ENCODE peak calls at places on chromosomes 3 and 15, in five cellular contexts. D is A549, B is H1, Z is K562, G is IMR-90. P is an unnamed sample.

GRCh38 chr3:134904333-134904771 is 109.3 kb downstream of the EPHB1 start:
- DNase-seq in D (no peak), B (no peak), Z (no peak), G (no peak), P (no peak)

GRCh38 chr15:52698514-52698913 is 19.3 kb upstream of the ATOSA start:
- DNase-seq in D (no peak), B (no peak), Z (no peak), G (peak), P (no peak)

GRCh38 chr15:49282366-49282765 is 112.3 kb downstream of the GALK2 start:
- DNase-seq in D (no peak), B (no peak), Z (no peak), G (peak), P (no peak)

GRCh38 chr3:56125358-56126005 is 342.8 kb downstream of the ERC2 start:
- DNase-seq in D (peak), B (no peak), Z (no peak), G (peak), P (no peak)

GRCh38 chr3:114227076-114227475 is 10.3 kb downstream of the ZNF80 start:
- DNase-seq in D (no peak), B (no peak), Z (no peak), G (no peak), P (no peak)

GRCh38 chr3:186268616-186269448 is 93.2 kb downstream of the DGKG start:
- DNase-seq in D (peak), B (no peak), Z (peak), G (peak), P (peak)

GRCh38 chr15:69414702-69415161 is 583 bp downstream of the KIF23 start:
- DNase-seq in D (peak), B (no peak), Z (peak), G (peak), P (peak)

GRCh38 chr3:153026026-153026425 is 136.0 kb upstream of the RAP2B start:
- DNase-seq in D (peak), B (no peak), Z (peak), G (peak), P (no peak)

GRCh38 chr15:58665676-58666075 is 83.8 kb downstream of the ADAM10 start:
- DNase-seq in D (no peak), B (no peak), Z (no peak), G (no peak), P (no peak)

GRCh38 chr15:79656151-79656797 is 224.1 kb downstream of the MINAR1 start:
- DNase-seq in D (no peak), B (no peak), Z (no peak), G (no peak), P (no peak)
- TF ChIP-seq USF2 in D (no peak), B (no peak), Z (no peak), G (no peak), P (no peak)

DNA sequence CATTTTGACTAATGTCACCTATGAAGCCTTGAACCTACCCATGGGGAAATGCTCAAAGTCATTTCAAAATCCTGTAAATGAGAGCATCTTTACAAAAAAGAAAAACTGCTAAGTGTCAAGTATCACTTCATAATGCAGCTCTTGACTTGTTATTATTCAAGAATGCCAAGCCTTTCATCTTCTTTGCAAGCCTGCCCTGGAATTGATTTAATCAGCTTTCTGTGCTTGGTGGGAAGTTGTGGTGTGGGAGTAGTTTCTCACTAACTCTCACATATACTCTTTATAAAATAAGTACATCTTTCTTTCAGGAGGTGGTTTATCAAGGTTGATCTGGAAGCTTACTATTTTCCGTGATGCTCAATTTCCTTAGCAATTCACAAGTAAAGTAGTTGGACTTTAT is 43.6 kb downstream of the RYR3 start:
- DNase-seq in D (no peak), B (no peak), Z (no peak), G (no peak), P (no peak)
- TF ChIP-seq USF2 in D (no peak), B (no peak), Z (no peak), G (no peak), P (no peak)

DNA sequence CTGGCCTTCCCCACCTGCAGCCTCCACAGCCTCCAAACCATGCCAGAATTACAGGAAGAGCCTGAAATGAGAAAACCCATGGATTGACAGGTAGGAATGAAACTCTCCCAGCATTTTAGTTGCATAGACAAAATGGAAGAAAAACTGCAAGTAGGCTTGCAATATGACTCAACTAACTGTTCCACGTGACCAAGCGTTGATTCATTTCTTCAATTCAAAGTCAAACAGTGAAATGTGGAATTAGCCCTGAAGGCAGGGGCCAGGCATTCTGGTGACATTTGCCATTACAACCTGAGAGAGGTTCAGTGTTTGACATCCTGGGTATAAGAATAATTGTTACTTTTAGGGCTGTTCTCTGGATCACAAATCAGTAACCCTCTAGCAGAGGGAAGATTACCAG is 676.5 kb upstream of the CFAP20DC start:
- DNase-seq in D (no peak), B (no peak), Z (no peak), G (no peak), P (no peak)
- TF ChIP-seq USF2 in D (no peak), B (no peak), Z (no peak), G (no peak), P (no peak)

GRCh38 chr3:71206305-71206704 is 377.2 kb downstream of the FOXP1 start:
- DNase-seq in D (no peak), B (no peak), Z (no peak), G (no peak), P (no peak)

GRCh38 chr3:71208273-71209095 is 375.0 kb downstream of the FOXP1 start:
- DNase-seq in D (peak), B (no peak), Z (peak), G (peak), P (no peak)

GRCh38 chr3:71207632-71208031 is 375.9 kb downstream of the FOXP1 start:
- DNase-seq in D (no peak), B (no peak), Z (no peak), G (no peak), P (no peak)

GRCh38 chr3:71203727-71204488 is 379.6 kb downstream of the FOXP1 start:
- DNase-seq in D (no peak), B (no peak), Z (no peak), G (no peak), P (no peak)

DNA sequence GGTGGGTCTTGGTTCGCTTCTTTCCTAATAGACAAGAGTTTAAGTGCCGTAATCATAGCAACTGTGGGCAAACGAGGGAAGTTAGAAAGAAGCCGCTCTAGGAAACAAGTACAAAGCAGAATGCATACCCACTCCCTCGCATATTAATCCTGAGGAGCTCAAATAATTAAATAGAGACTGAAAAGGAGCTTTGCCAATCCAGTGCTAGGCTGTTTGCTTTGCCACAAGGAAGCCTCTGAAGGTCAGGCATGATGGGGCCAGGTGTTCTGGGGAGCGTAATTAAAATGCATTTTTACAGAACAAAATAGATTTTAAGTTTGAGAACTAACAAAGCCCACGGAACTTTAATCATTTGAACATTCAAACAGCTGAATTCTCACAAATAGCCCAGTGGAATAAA is 376.7 kb downstream of the FOXP1 start:
- DNase-seq in D (no peak), B (no peak), Z (no peak), G (no peak), P (no peak)
- TF ChIP-seq USF2 in D (no peak), B (no peak), Z (no peak), G (no peak), P (no peak)

DNA sequence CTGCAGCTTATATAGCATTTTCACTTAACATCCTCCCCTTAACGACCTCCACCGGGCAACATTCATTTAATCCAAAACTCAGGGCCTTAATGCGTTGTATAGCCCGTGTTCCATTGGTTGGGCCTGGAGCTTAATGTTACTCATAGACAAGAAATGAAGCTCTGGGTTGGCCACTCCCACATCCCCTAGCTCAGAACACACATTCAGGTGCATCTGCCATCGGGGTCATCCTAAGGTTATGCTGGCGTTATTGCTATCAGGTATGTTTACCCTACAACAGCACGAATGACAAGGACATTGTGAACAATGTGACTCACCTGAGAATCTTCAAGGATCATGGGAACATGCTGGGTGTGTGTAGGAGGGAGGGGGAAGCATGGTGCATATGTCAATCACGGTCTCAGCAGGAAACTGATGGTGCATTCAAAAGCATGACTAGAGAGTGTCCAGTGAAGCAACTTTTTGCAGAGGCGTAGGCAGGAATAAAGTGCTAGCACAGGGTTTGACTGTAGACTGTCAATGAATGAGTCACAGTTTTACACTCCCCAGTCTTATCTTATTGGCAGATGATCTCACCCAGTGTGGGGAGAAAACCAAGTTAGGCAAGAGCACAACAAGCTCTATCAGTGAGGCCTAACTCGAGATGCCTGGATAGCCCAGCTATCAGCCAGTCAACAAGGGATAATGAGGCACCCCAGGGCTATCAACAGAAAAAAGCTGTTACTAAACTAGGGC is 402.1 kb upstream of the MCTP2 start:
- DNase-seq in D (peak), B (no peak), Z (no peak), G (no peak), P (no peak)
- TF ChIP-seq USF2 in D (no peak), B (no peak), Z (no peak), G (no peak), P (no peak)

GRCh38 chr3:72492240-72492639 is 356.0 kb downstream of the SHQ1 start:
- DNase-seq in D (no peak), B (no peak), Z (no peak), G (peak), P (no peak)
- TF ChIP-seq USF2 in D (no peak), B (no peak), Z (no peak), G (peak), P (no peak)

P was measured in WTC11.